ENCODE peak calls at places on chromosome 17, in six cellular contexts. R is iPS DF 6.9; F is stimulated activated naive B cell treated with anti-CD40 and anti-IgM and Interleukin-4, amounts not matched to agents 10 μg/mL and 1 μg/mL and 100 μg/mL, for 72 hours; X is germinal center; W is HT1080; N is GM23338. J is an unnamed sample.

GRCh38 chr17:320809-321385 is 31.7 kb downstream of the RPH3AL start:
- DNase-seq in R (no peak), F (no peak), X (no peak), W (no peak), N (peak), J (no peak)

GRCh38 chr17:48910370-48910769 is 2.2 kb downstream of the UBE2Z start:
- DNase-seq in R (no peak), F (no peak), X (no peak), W (peak), N (no peak), J (no peak)

GRCh38 chr17:34827008-34827407 is 134.3 kb downstream of the CCT6B start:
- DNase-seq in R (no peak), F (no peak), X (no peak), W (no peak), N (no peak), J (no peak)

GRCh38 chr17:45846646-45847045 is 2.0 kb downstream of the SPPL2C start:
- DNase-seq in R (no peak), F (no peak), X (no peak), W (no peak), N (no peak), J (no peak)

GRCh38 chr17:66724581-66725341 is 110.2 kb upstream of the CACNG5 start:
- DNase-seq in R (no peak), F (no peak), X (no peak), W (no peak), N (no peak), J (no peak)

GRCh38 chr17:37494401-37494831 is 4.7 kb downstream of the DUSP14 start:
- DNase-seq in R (no peak), F (no peak), X (no peak), W (no peak), N (no peak), J (no peak)

GRCh38 chr17:63984651-63985386 is 12.1 kb upstream of the SCN4A start:
- DNase-seq in R (no peak), F (peak), X (no peak), W (peak), N (no peak), J (no peak)

GRCh38 chr17:292016-292415 is 60.6 kb downstream of the RPH3AL start:
- DNase-seq in R (no peak), F (no peak), X (no peak), W (no peak), N (no peak), J (no peak)

GRCh38 chr17:514584-514983 is 162.0 kb upstream of the RPH3AL start:
- DNase-seq in R (no peak), F (no peak), X (no peak), W (no peak), N (no peak), J (no peak)

GRCh38 chr17:28963212-28963611 is 11.9 kb upstream of the PHF12 start:
- DNase-seq in R (no peak), F (no peak), X (no peak), W (no peak), N (no peak), J (no peak)

GRCh38 chr17:74682028-74682427 is 30.7 kb downstream of the CD300LF start:
- DNase-seq in R (no peak), F (no peak), X (no peak), W (no peak), N (no peak), J (no peak)

GRCh38 chr17:42817866-42818265 is 6.2 kb downstream of the BECN1 start:
- DNase-seq in R (no peak), F (no peak), X (no peak), W (peak), N (no peak), J (no peak)

GRCh38 chr17:7707446-7707845 is 2.4 kb downstream of the EFNB3 start:
- DNase-seq in R (no peak), F (no peak), X (no peak), W (no peak), N (peak), J (no peak)

GRCh38 chr17:17928422-17929386 is 43.5 kb downstream of the TOM1L2 start:
- DNase-seq in R (no peak), F (no peak), X (no peak), W (no peak), N (no peak), J (no peak)

GRCh38 chr17:7548585-7549400 is at the start of gene TNFSF12:
- DNase-seq in R (no peak), F (no peak), X (peak), W (no peak), N (peak), J (peak)

GRCh38 chr17:79799538-79800324 is 2.9 kb upstream of the CBX8 start:
- DNase-seq in R (no peak), F (no peak), X (no peak), W (no peak), N (no peak), J (peak)

GRCh38 chr17:40451420-40451819 is 8.2 kb downstream of the IGFBP4 start:
- DNase-seq in R (no peak), F (no peak), X (no peak), W (no peak), N (no peak), J (no peak)

GRCh38 chr17:12395733-12396354 is 269.8 kb upstream of the MYOCD start:
- DNase-seq in R (peak), F (no peak), X (peak), W (peak), N (peak), J (no peak)

GRCh38 chr17:76909971-76910760 is 42.0 kb downstream of the MGAT5B start:
- DNase-seq in R (peak), F (no peak), X (peak), W (no peak), N (peak), J (peak)

GRCh38 chr17:70074236-70074830 is 692 bp upstream of the KCNJ16 start:
- DNase-seq in R (no peak), F (no peak), X (no peak), W (no peak), N (no peak), J (no peak)

GRCh38 chr17:11889266-11889665 is 108.0 kb downstream of the ZNF18 start:
- DNase-seq in R (no peak), F (no peak), X (no peak), W (no peak), N (no peak), J (no peak)

J was measured in H1.